ENCODE peak calls at places on chromosome 18, in seven cellular contexts. L, C, D, E, U, M and P are unnamed samples.

GRCh38 chr18:78971511-78972245 is 7.9 kb upstream of the SALL3 start:
- DNase-seq in L (no peak), C (no peak), D (no peak), E (no peak), U (peak; percentile 6), M (no peak), P (no peak)

GRCh38 chr18:31512203-31512764 is 14.3 kb downstream of the DSG2 start:
- DNase-seq in L (no peak), C (no peak), D (no peak), E (no peak), U (no peak), M (peak; percentile 79), P (no peak)

GRCh38 chr18:2192562-2192961 is 378.7 kb downstream of the METTL4 start:
- DNase-seq in L (no peak), C (no peak), D (no peak), E (no peak), U (no peak), M (no peak), P (no peak)

GRCh38 chr18:48535956-48536355 is 2.9 kb upstream of the CTIF start:
- DNase-seq in L (no peak), C (no peak), D (no peak), E (no peak), U (no peak), M (no peak), P (no peak)

GRCh38 chr18:54608008-54608642 is 17.1 kb downstream of the DYNAP start:
- DNase-seq in L (no peak), C (no peak), D (peak; percentile 3), E (peak; percentile 9), U (no peak), M (peak; percentile 30), P (no peak)

GRCh38 chr18:51621103-51621969 is 423.9 kb upstream of the MEX3C start:
- DNase-seq in L (no peak), C (no peak), D (peak; percentile 1), E (peak; percentile 2), U (peak; percentile 52), M (peak; percentile 33), P (no peak)

GRCh38 chr18:77059294-77059916 is 73.2 kb downstream of the MBP start:
- DNase-seq in L (no peak), C (no peak), D (peak; percentile 67), E (peak; percentile 61), U (no peak), M (peak; percentile 51), P (no peak)

GRCh38 chr18:23317975-23318675 is 135.0 kb upstream of the RIOK3 start:
- DNase-seq in L (no peak), C (no peak), D (no peak), E (peak; percentile 65), U (no peak), M (no peak), P (no peak)

GRCh38 chr18:8952796-8953760 is 149.4 kb upstream of the NDUFV2 start:
- DNase-seq in L (no peak), C (no peak), D (no peak), E (peak; percentile 96), U (no peak), M (peak; percentile 31), P (no peak)

GRCh38 chr18:25650201-25650941 is 298.4 kb upstream of the ZNF521 start:
- DNase-seq in L (no peak), C (no peak), D (peak; percentile 55), E (peak; percentile 95), U (no peak), M (no peak), P (no peak)

GRCh38 chr18:41312241-41312590 is 642.8 kb upstream of the PIK3C3 start:
- DNase-seq in L (no peak), C (no peak), D (no peak), E (no peak), U (no peak), M (no peak), P (no peak)

GRCh38 chr18:52829876-52830390 is 489.9 kb downstream of the DCC start:
- DNase-seq in L (no peak), C (no peak), D (no peak), E (no peak), U (no peak), M (no peak), P (no peak)

GRCh38 chr18:27713727-27714080 is 463.2 kb downstream of the CDH2 start:
- DNase-seq in L (no peak), C (no peak), D (no peak), E (peak; percentile 66), U (no peak), M (no peak), P (no peak)

GRCh38 chr18:31581498-31582197 is 10.0 kb upstream of the TTR start:
- DNase-seq in L (no peak), C (no peak), D (peak; percentile 86), E (no peak), U (no peak), M (no peak), P (no peak)

GRCh38 chr18:43022874-43023273 is 92.6 kb downstream of the RIT2 start:
- DNase-seq in L (no peak), C (no peak), D (no peak), E (no peak), U (no peak), M (no peak), P (no peak)

GRCh38 chr18:10316778-10317177 is 137.7 kb upstream of the APCDD1 start:
- DNase-seq in L (no peak), C (no peak), D (no peak), E (no peak), U (no peak), M (no peak), P (no peak)

GRCh38 chr18:45664824-45665763 is 49.8 kb downstream of the SLC14A2 start:
- DNase-seq in L (peak; percentile 29), C (peak; percentile 45), D (peak; percentile 65), E (peak; percentile 55), U (peak; percentile 76), M (peak; percentile 52), P (no peak)

GRCh38 chr18:37578886-37579513 is 13.4 kb upstream of the CELF4 start:
- DNase-seq in L (no peak), C (no peak), D (no peak), E (peak; percentile 45), U (peak; percentile 30), M (no peak), P (no peak)